ENCODE peak calls at places on chromosomes 12 and 14, in four cellular contexts. One of them, this sample, is unnamed.

GRCh38 chr12:4275869-4276253 is 2.3 kb downstream of the CCND2 start:
- DNase-seq in NCI-H2081: no peak
- DNase-seq in NCI-H1105: no peak
- DNase-seq in NCI-H1417: no peak
- DNase-seq in this sample: no peak

GRCh38 chr12:66036317-66036716 is 94.2 kb downstream of the LLPH start:
- DNase-seq in NCI-H1417: no peak
- DNase-seq in NCI-H1105: no peak
- DNase-seq in NCI-H2081: no peak
- DNase-seq in this sample: no peak

GRCh38 chr14:91464615-91465205 is 45.4 kb downstream of the PPP4R3A start:
- DNase-seq in NCI-H1417: peak; percentile 5
- DNase-seq in NCI-H1105: no peak
- DNase-seq in NCI-H2081: peak; percentile 8
- DNase-seq in this sample: no peak

GRCh38 chr14:106792543-106792942 is 1266.2 kb downstream of the TMEM121 start:
- DNase-seq in NCI-H1105: no peak
- DNase-seq in NCI-H1417: no peak
- DNase-seq in NCI-H2081: no peak
- DNase-seq in this sample: no peak

GRCh38 chr14:65167072-65167645 is 64.8 kb upstream of the MAX start:
- DNase-seq in NCI-H1105: no peak
- DNase-seq in NCI-H2081: no peak
- DNase-seq in NCI-H1417: no peak
- DNase-seq in this sample: no peak

GRCh38 chr12:123900898-123901376 is 71.7 kb downstream of the CCDC92 start:
- DNase-seq in NCI-H1105: no peak
- DNase-seq in NCI-H2081: no peak
- DNase-seq in NCI-H1417: no peak
- DNase-seq in this sample: no peak

GRCh38 chr14:22551597-22551982 is 37.4 kb downstream of the DAD1 start:
- DNase-seq in NCI-H2081: no peak
- DNase-seq in NCI-H1417: no peak
- DNase-seq in NCI-H1105: no peak
- DNase-seq in this sample: no peak

GRCh38 chr12:47715393-47715876 is 9.6 kb upstream of the RPAP3 start:
- DNase-seq in NCI-H1417: peak; percentile 66
- DNase-seq in NCI-H2081: peak; percentile 81
- DNase-seq in NCI-H1105: peak; percentile 85
- DNase-seq in this sample: peak; percentile 43

GRCh38 chr12:53191096-53191884 is 10.6 kb upstream of the CSAD start:
- DNase-seq in NCI-H2081: no peak
- DNase-seq in NCI-H1105: no peak
- DNase-seq in NCI-H1417: no peak
- DNase-seq in this sample: no peak

GRCh38 chr14:52095793-52096192 is 26.9 kb upstream of the NID2 start:
- DNase-seq in NCI-H1105: no peak
- DNase-seq in NCI-H2081: no peak
- DNase-seq in NCI-H1417: no peak
- DNase-seq in this sample: no peak

GRCh38 chr12:87766044-87766443 is 263.2 kb downstream of the C12orf50 start:
- DNase-seq in NCI-H2081: no peak
- DNase-seq in NCI-H1417: no peak
- DNase-seq in NCI-H1105: no peak
- DNase-seq in this sample: no peak

GRCh38 chr12:94509317-94509716 is 49.6 kb upstream of the CEP83 start:
- DNase-seq in NCI-H1105: no peak
- DNase-seq in NCI-H1417: no peak
- DNase-seq in NCI-H2081: no peak
- DNase-seq in this sample: no peak

GRCh38 chr12:25249951-25250738 is 584 bp downstream of the KRAS start:
- DNase-seq in NCI-H1417: peak; percentile 84
- DNase-seq in NCI-H1105: peak; percentile 30
- DNase-seq in NCI-H2081: peak; percentile 24
- DNase-seq in this sample: peak; percentile 15

GRCh38 chr12:28759334-28759733 is 389.7 kb upstream of the FAR2 start:
- DNase-seq in NCI-H1417: no peak
- DNase-seq in NCI-H2081: no peak
- DNase-seq in NCI-H1105: no peak
- DNase-seq in this sample: no peak

GRCh38 chr12:52280319-52280795 is 5.9 kb downstream of the KRT86 start:
- DNase-seq in NCI-H1105: no peak
- DNase-seq in NCI-H2081: no peak
- DNase-seq in NCI-H1417: no peak
- DNase-seq in this sample: no peak

GRCh38 chr14:22668417-22668816 is 24.3 kb upstream of the OR6J1 start:
- DNase-seq in NCI-H2081: no peak
- DNase-seq in NCI-H1105: no peak
- DNase-seq in NCI-H1417: no peak
- DNase-seq in this sample: no peak

GRCh38 chr14:105119410-105120025 is 49.1 kb downstream of the JAG2 start:
- DNase-seq in NCI-H1105: no peak
- DNase-seq in NCI-H1417: no peak
- DNase-seq in NCI-H2081: no peak
- DNase-seq in this sample: no peak

GRCh38 chr12:56392331-56392730 is 29.7 kb upstream of the APOF start:
- DNase-seq in NCI-H1105: no peak
- DNase-seq in NCI-H1417: no peak
- DNase-seq in NCI-H2081: no peak
- DNase-seq in this sample: no peak

GRCh38 chr14:104528496-104528895 is 51.1 kb upstream of the C14orf180 start:
- DNase-seq in NCI-H1105: no peak
- DNase-seq in NCI-H2081: no peak
- DNase-seq in NCI-H1417: no peak
- DNase-seq in this sample: no peak

GRCh38 chr12:89730060-89730459 is 21.4 kb upstream of the ATP2B1 start:
- DNase-seq in NCI-H1417: no peak
- DNase-seq in NCI-H2081: no peak
- DNase-seq in NCI-H1105: no peak
- DNase-seq in this sample: no peak

GRCh38 chr14:71261206-71261605 is 353.9 kb downstream of the PCNX1 start:
- DNase-seq in NCI-H1105: no peak
- DNase-seq in NCI-H2081: no peak
- DNase-seq in NCI-H1417: no peak
- DNase-seq in this sample: no peak

GRCh38 chr12:2785017-2785416 is 9.8 kb upstream of the FKBP4 start:
- DNase-seq in NCI-H2081: no peak
- DNase-seq in NCI-H1105: no peak
- DNase-seq in NCI-H1417: peak; percentile 15
- DNase-seq in this sample: no peak

GRCh38 chr14:92586001-92586947 is 72.7 kb downstream of the RIN3 start:
- DNase-seq in NCI-H1417: no peak
- DNase-seq in NCI-H1105: no peak
- DNase-seq in NCI-H2081: no peak
- DNase-seq in this sample: no peak

GRCh38 chr12:121915841-121916321 is 2.5 kb upstream of the CFAP251 start:
- DNase-seq in NCI-H1417: peak; percentile 39
- DNase-seq in NCI-H2081: peak; percentile 53
- DNase-seq in NCI-H1105: no peak
- DNase-seq in this sample: peak; percentile 38

GRCh38 chr12:116384629-116385485 is 107.4 kb upstream of the MED13L start:
- DNase-seq in NCI-H2081: no peak
- DNase-seq in NCI-H1105: peak; percentile 13
- DNase-seq in NCI-H1417: no peak
- DNase-seq in this sample: peak; percentile 11

GRCh38 chr14:36661506-36662257 is at the start of gene PAX9:
- DNase-seq in NCI-H1105: peak; percentile 92
- DNase-seq in NCI-H1417: peak; percentile 98
- DNase-seq in NCI-H2081: peak; percentile 95
- DNase-seq in this sample: peak; percentile 100